ENCODE peak calls at places on chromosomes 11 and 22, in ten cellular contexts. I is MCF 10A, J is GM20000, E is HFF-Myc, C is GM10248, V is ovary, F is lower leg skin, Y is astrocyte of the spinal cord, G is nephron progenitor cell, D is AG09319. A is an unnamed sample.

GRCh38 chr11:1546536-1547466 is 25.3 kb downstream of the DUSP8 start:
- DNase-seq in I (peak), D (no peak), Y (no peak), E (no peak), F (no peak), C (peak), G (peak), J (peak), V (no peak), A (peak)

GRCh38 chr11:46541593-46542371 is 52.0 kb downstream of the AMBRA1 start:
- DNase-seq in C (no peak), J (no peak), I (no peak), G (no peak), D (no peak), E (no peak), Y (no peak), F (no peak), V (no peak), A (no peak)

GRCh38 chr11:131671764-131672163 is 301.3 kb downstream of the NTM start:
- DNase-seq in F (no peak), J (no peak), C (no peak), D (no peak), V (no peak), G (peak), Y (no peak), E (no peak), I (no peak), A (no peak)

GRCh38 chr22:48089601-48090331 is 1327.3 kb downstream of the TBC1D22A start:
- DNase-seq in G (peak), D (no peak), F (peak), Y (no peak), I (no peak), E (no peak), C (no peak), V (peak), J (no peak), A (no peak)

GRCh38 chr22:24517446-24517845 is 22.3 kb downstream of the UPB1 start:
- DNase-seq in Y (no peak), I (no peak), D (no peak), G (no peak), F (no peak), V (no peak), C (no peak), J (no peak), E (no peak), A (no peak)

GRCh38 chr11:125091247-125091876 is 20.1 kb downstream of the TMEM218 start:
- DNase-seq in D (peak), C (peak), E (no peak), G (peak), V (peak), I (peak), J (peak), F (peak), Y (peak), A (peak)

GRCh38 chr11:6196396-6196795 is 2.6 kb upstream of the OR52W1 start:
- DNase-seq in D (no peak), E (no peak), G (no peak), V (no peak), F (no peak), I (no peak), Y (no peak), C (no peak), J (no peak), A (no peak)

GRCh38 chr22:38943181-38943580 is 14.2 kb upstream of the APOBEC3A start:
- DNase-seq in G (no peak), D (no peak), I (no peak), C (no peak), F (no peak), V (no peak), Y (no peak), E (no peak), J (no peak), A (no peak)

GRCh38 chr11:15010860-15011259 is 38.7 kb upstream of the CALCA start:
- DNase-seq in F (no peak), J (no peak), V (no peak), D (no peak), Y (no peak), C (no peak), I (no peak), G (no peak), E (no peak), A (no peak)

GRCh38 chr11:15011741-15012140 is 39.6 kb upstream of the CALCA start:
- DNase-seq in J (no peak), F (no peak), E (no peak), Y (no peak), C (no peak), V (no peak), D (no peak), I (no peak), G (no peak), A (no peak)

GRCh38 chr11:15006139-15006759 is 34.1 kb upstream of the CALCA start:
- DNase-seq in V (no peak), Y (peak), E (peak), C (peak), F (no peak), J (peak), D (no peak), G (no peak), I (peak), A (peak)
- TF ChIP-seq CTCF in V (no peak), Y (peak), E (peak), C (peak), F (no peak), J (no peak), D (peak), G (peak), I (peak), A (no peak)

GRCh38 chr22:29030016-29030617 is 31.5 kb downstream of the C22orf31 start:
- DNase-seq in V (no peak), D (no peak), G (no peak), E (no peak), C (no peak), J (no peak), Y (peak), I (peak), F (no peak), A (no peak)

GRCh38 chr22:29032584-29032983 is 29.0 kb downstream of the C22orf31 start:
- DNase-seq in G (no peak), F (no peak), C (no peak), J (no peak), Y (peak), D (no peak), I (peak), E (no peak), V (no peak), A (no peak)

GRCh38 chr22:29031236-29031982 is 30.2 kb downstream of the C22orf31 start:
- DNase-seq in C (no peak), Y (peak), G (peak), F (no peak), I (peak), V (peak), J (no peak), E (peak), D (no peak), A (peak)

GRCh38 chr22:29030618-29031235 is 30.9 kb downstream of the C22orf31 start:
- DNase-seq in V (peak), I (peak), Y (peak), D (no peak), G (peak), F (no peak), C (no peak), E (peak), J (no peak), A (peak)

GRCh38 chr22:29032014-29032475 is 29.6 kb downstream of the C22orf31 start:
- DNase-seq in J (no peak), E (no peak), Y (no peak), F (no peak), V (no peak), D (no peak), G (no peak), C (no peak), I (peak), A (no peak)
- TF ChIP-seq CTCF in J (no peak), E (no peak), Y (peak), F (no peak), V (no peak), D (no peak), G (no peak), C (no peak), I (no peak), A (no peak)

GRCh38 chr22:34975721-34976120 is 90.2 kb upstream of the ISX start:
- DNase-seq in G (no peak), J (no peak), F (no peak), D (no peak), V (no peak), E (no peak), C (no peak), Y (no peak), I (no peak), A (no peak)
- TF ChIP-seq CTCF in G (no peak), J (no peak), F (no peak), D (no peak), V (no peak), E (no peak), C (no peak), Y (no peak), I (no peak), A (no peak)

GRCh38 chr22:41664490-41664889 is 24.2 kb downstream of the SNU13 start:
- DNase-seq in F (no peak), V (no peak), Y (no peak), J (no peak), C (no peak), I (no peak), E (no peak), D (no peak), G (no peak), A (no peak)
- TF ChIP-seq CTCF in F (no peak), V (no peak), Y (no peak), J (no peak), C (no peak), I (no peak), E (no peak), D (no peak), G (no peak), A (no peak)

DNA sequence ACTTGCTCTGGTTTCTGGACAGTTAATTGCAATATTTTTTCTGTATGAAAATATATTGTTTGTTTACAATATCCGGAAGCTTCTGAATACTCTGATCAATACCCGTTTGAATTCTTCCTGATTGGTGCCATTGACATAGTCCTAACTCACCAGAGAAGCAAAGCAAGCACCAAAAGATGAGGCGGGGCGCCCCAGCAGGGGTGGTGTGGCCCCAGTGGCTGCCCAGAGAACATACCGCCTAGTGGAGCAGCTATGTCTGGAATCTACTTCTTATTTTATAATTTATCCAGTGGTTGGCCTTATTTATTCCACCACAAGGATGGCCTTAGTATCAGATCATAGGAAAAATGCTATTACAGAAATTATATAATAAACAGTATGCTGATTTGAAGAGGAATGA is 610.7 kb downstream of the JRKL start:
- DNase-seq in V (no peak), I (no peak), E (no peak), G (no peak), F (no peak), J (no peak), C (no peak), D (no peak), Y (no peak), A (no peak)
- TF ChIP-seq CTCF in V (no peak), I (no peak), E (no peak), G (no peak), F (no peak), J (no peak), C (no peak), D (no peak), Y (no peak), A (no peak)

GRCh38 chr11:41431784-41432183 is 27.7 kb downstream of the LRRC4C start:
- DNase-seq in G (peak), D (no peak), I (no peak), F (no peak), J (peak), V (no peak), C (no peak), E (no peak), Y (no peak), A (no peak)
- TF ChIP-seq CTCF in G (peak), D (no peak), I (peak), F (no peak), J (peak), V (no peak), C (peak), E (no peak), Y (peak), A (no peak)

DNA sequence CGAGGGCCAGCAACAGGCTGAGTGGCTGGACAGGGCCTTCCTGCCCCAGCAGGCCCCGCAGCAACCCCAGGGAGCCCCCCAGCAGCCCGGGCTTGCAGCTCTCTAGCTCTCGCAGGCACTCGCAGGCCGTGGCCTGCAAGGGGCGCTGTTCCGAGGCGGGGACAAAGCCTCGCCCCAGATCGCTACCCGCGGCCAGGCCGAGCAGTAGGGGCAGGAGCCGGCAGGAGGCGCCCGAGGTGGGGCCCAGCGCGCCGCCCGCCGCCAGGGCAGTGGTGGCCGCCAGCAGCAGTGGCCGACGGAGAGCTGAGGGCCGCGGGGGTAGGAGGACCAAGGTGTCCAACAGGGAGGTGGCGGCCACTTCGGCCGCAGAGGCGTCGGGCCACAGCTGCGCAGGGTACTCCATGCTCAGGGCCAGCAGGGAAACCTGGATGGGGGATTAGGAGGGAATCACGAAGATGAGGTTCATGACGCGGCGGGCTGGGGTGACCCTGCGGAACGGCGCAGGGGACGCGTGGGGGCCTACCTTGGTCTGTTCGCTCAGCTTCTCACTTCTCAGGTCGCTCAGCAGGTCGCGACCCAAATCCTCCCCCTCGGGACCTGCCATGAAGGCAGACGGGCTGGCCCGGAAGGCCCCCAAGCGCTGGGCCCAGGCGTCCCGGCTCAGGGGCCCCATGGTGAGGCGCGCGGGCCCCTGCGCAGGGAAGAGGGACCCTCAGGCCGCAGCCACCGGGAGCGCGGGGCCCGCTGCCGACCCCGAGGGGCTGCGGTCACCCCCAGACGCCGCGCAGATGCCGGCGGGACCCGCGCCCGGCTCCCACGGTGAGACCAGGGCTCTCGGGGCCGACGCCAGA is 632 bp downstream of the AP5B1 start:
- DNase-seq in C (peak), E (peak), Y (peak), V (peak), D (peak), G (peak), J (peak), I (peak), F (peak), A (peak)
- TF ChIP-seq CTCF in C (peak), E (peak), Y (peak), V (no peak), D (peak), G (peak), J (peak), I (peak), F (no peak), A (peak)

A was measured in GM13976.